ENCODE peak calls at places on chromosomes 1 and 21, in seven cellular contexts. B is nephron progenitor cell, N is kidney, Y is RWPE1, T is foreskin fibroblast, I is colonic mucosa, A is OCI-LY7. Q is an unnamed sample.

GRCh38 chr1:172203135-172203823 is 217.2 kb upstream of the C1orf105 start:
- DNase-seq in B (peak), N (no peak), Y (no peak), T (peak), I (peak), A (no peak), Q (no peak)

GRCh38 chr1:199089393-199090122 is 450.7 kb downstream of the PTPRC start:
- DNase-seq in B (no peak), N (no peak), Y (no peak), T (no peak), I (no peak), A (peak), Q (no peak)

GRCh38 chr1:25001125-25001915 is 71.2 kb upstream of the RUNX3 start:
- DNase-seq in B (no peak), N (no peak), Y (no peak), T (no peak), I (no peak), A (no peak), Q (no peak)

GRCh38 chr1:31434101-31434871 is 21.3 kb downstream of the SERINC2 start:
- DNase-seq in B (no peak), N (no peak), Y (no peak), T (no peak), I (no peak), A (no peak), Q (no peak)

GRCh38 chr1:202733251-202733650 is 23.0 kb upstream of the SYT2 start:
- DNase-seq in B (no peak), N (no peak), Y (no peak), T (no peak), I (no peak), A (no peak), Q (no peak)

GRCh38 chr1:30599721-30600120 is 123.7 kb downstream of the MATN1 start:
- DNase-seq in B (no peak), N (peak), Y (no peak), T (no peak), I (peak), A (no peak), Q (no peak)

GRCh38 chr1:66933887-66934700 is 9.3 kb downstream of the MIER1 start:
- DNase-seq in B (no peak), N (no peak), Y (no peak), T (no peak), I (no peak), A (no peak), Q (no peak)

GRCh38 chr21:46118305-46118870 is 20.5 kb downstream of the COL6A2 start:
- DNase-seq in B (peak), N (peak), Y (no peak), T (no peak), I (no peak), A (no peak), Q (no peak)

GRCh38 chr1:72007312-72007711 is 275.0 kb downstream of the NEGR1 start:
- DNase-seq in B (no peak), N (no peak), Y (no peak), T (peak), I (no peak), A (no peak), Q (no peak)

GRCh38 chr21:25963186-25963585 is 207.4 kb downstream of the APP start:
- DNase-seq in B (no peak), N (no peak), Y (peak), T (no peak), I (peak), A (no peak), Q (peak)

GRCh38 chr1:221174598-221174997 is 295.4 kb downstream of the HLX start:
- DNase-seq in B (no peak), N (no peak), Y (no peak), T (no peak), I (no peak), A (no peak), Q (no peak)

GRCh38 chr21:35488941-35489340 is 439.8 kb upstream of the RUNX1 start:
- DNase-seq in B (no peak), N (no peak), Y (peak), T (no peak), I (no peak), A (no peak), Q (no peak)

GRCh38 chr21:35172231-35172630 is 123.1 kb upstream of the RUNX1 start:
- DNase-seq in B (no peak), N (no peak), Y (no peak), T (no peak), I (no peak), A (peak), Q (no peak)

GRCh38 chr1:179036844-179037465 is 11.3 kb downstream of the FAM20B start:
- DNase-seq in B (no peak), N (no peak), Y (peak), T (no peak), I (no peak), A (no peak), Q (no peak)

GRCh38 chr1:163772266-163772665 is 450.5 kb downstream of the NUF2 start:
- DNase-seq in B (no peak), N (no peak), Y (no peak), T (no peak), I (no peak), A (no peak), Q (no peak)

GRCh38 chr1:3450202-3450863 is 4.1 kb upstream of the ARHGEF16 start:
- DNase-seq in B (no peak), N (no peak), Y (no peak), T (no peak), I (no peak), A (no peak), Q (no peak)

GRCh38 chr1:42736152-42736551 is 3.9 kb downstream of the CLDN19 start:
- DNase-seq in B (no peak), N (no peak), Y (peak), T (no peak), I (peak), A (peak), Q (peak)

GRCh38 chr1:150995896-150996295 is 10.8 kb downstream of the MINDY1 start:
- DNase-seq in B (peak), N (no peak), Y (no peak), T (no peak), I (no peak), A (no peak), Q (peak)

GRCh38 chr1:237031480-237031879 is 10.5 kb upstream of the RYR2 start:
- DNase-seq in B (no peak), N (no peak), Y (no peak), T (no peak), I (no peak), A (no peak), Q (no peak)

GRCh38 chr1:5983361-5984103 is 8.7 kb downstream of the NPHP4 start:
- DNase-seq in B (no peak), N (no peak), Y (peak), T (peak), I (no peak), A (no peak), Q (no peak)

GRCh38 chr21:44085491-44086321 is 21.5 kb upstream of the PWP2 start:
- DNase-seq in B (no peak), N (peak), Y (no peak), T (no peak), I (peak), A (no peak), Q (no peak)

GRCh38 chr1:234578735-234579134 is 31.2 kb downstream of the IRF2BP2 start:
- DNase-seq in B (no peak), N (no peak), Y (no peak), T (no peak), I (no peak), A (no peak), Q (no peak)

GRCh38 chr1:159800177-159800935 is 1.8 kb upstream of the FCRL6 start:
- DNase-seq in B (no peak), N (no peak), Y (no peak), T (no peak), I (no peak), A (no peak), Q (no peak)

GRCh38 chr21:44519346-44520325 is 20.4 kb downstream of the KRTAP10-1 start:
- DNase-seq in B (no peak), N (peak), Y (no peak), T (no peak), I (no peak), A (no peak), Q (no peak)

GRCh38 chr1:205335692-205336091 is 14.1 kb upstream of the NUAK2 start:
- DNase-seq in B (peak), N (peak), Y (peak), T (no peak), I (peak), A (peak), Q (peak)

GRCh38 chr1:27710574-27710973 is 15.2 kb upstream of the FAM76A start:
- DNase-seq in B (no peak), N (no peak), Y (no peak), T (no peak), I (no peak), A (no peak), Q (no peak)

GRCh38 chr1:214107322-214108096 is 119.7 kb downstream of the PROX1 start:
- DNase-seq in B (no peak), N (no peak), Y (no peak), T (no peak), I (peak), A (no peak), Q (no peak)

GRCh38 chr1:240462766-240463410 is 149.1 kb downstream of the GREM2 start:
- DNase-seq in B (no peak), N (no peak), Y (no peak), T (no peak), I (no peak), A (no peak), Q (no peak)

GRCh38 chr1:213507472-213508223 is 456.6 kb downstream of the RPS6KC1 start:
- DNase-seq in B (no peak), N (no peak), Y (no peak), T (no peak), I (no peak), A (no peak), Q (no peak)

GRCh38 chr1:84146375-84147032 is 2.4 kb downstream of the PRKACB start:
- DNase-seq in B (no peak), N (no peak), Y (peak), T (peak), I (no peak), A (no peak), Q (no peak)

GRCh38 chr1:177274687-177275211 is 104.0 kb downstream of the BRINP2 start:
- DNase-seq in B (no peak), N (no peak), Y (no peak), T (peak), I (no peak), A (no peak), Q (peak)

DNA sequence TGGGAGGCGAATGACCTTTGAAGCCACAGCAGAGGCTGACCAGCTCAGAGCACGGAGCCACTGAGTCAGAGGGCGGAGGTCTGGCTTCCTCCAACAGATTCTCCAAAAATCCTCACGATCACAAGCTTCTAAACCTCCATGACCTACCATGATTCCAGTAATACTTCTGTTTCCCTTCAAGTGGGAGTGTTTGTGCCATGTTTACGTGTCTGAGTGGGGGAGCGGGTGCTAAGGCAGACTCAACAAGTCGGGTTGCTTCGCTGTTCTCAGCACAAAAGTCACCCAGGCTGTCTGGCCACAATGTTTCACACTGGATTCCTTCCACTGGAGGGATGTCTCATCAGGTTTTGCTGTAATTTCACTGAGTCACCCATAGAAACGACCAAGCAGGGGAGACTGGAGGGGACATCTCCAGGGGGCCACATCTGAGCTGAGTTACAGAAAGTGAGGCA is 86.2 kb downstream of the SLC66A1 start:
- DNase-seq in B (no peak), N (no peak), Y (peak), T (peak), I (no peak), A (no peak), Q (no peak)
- TF ChIP-seq CTCF in B (no peak), N (no peak), Y (no peak), T (peak), I (no peak), A (no peak), Q (no peak)

GRCh38 chr1:21700094-21700493 is 30.9 kb upstream of the RAP1GAP start:
- DNase-seq in B (no peak), N (no peak), Y (no peak), T (no peak), I (no peak), A (no peak), Q (no peak)
- TF ChIP-seq CTCF in B (no peak), N (no peak), Y (no peak), T (no peak), I (no peak), A (no peak), Q (no peak)

GRCh38 chr1:94888201-94888600 is 38.7 kb downstream of the CNN3 start:
- DNase-seq in B (no peak), N (no peak), Y (no peak), T (no peak), I (no peak), A (no peak), Q (no peak)
- TF ChIP-seq CTCF in B (no peak), N (no peak), Y (no peak), T (no peak), I (no peak), A (no peak), Q (no peak)

GRCh38 chr1:200561856-200562214 is 58.7 kb downstream of the KIF14 start:
- DNase-seq in B (no peak), N (no peak), Y (no peak), T (no peak), I (no peak), A (no peak), Q (no peak)

GRCh38 chr1:200564319-200564718 is 56.2 kb downstream of the KIF14 start:
- DNase-seq in B (no peak), N (no peak), Y (no peak), T (no peak), I (no peak), A (no peak), Q (no peak)

GRCh38 chr1:200556005-200556404 is 64.5 kb downstream of the KIF14 start:
- DNase-seq in B (no peak), N (no peak), Y (no peak), T (peak), I (no peak), A (no peak), Q (no peak)

GRCh38 chr1:200558866-200559459 is 61.6 kb downstream of the KIF14 start:
- DNase-seq in B (no peak), N (no peak), Y (peak), T (peak), I (no peak), A (peak), Q (peak)
- TF ChIP-seq CTCF in B (peak), N (peak), Y (peak), T (peak), I (peak), A (peak), Q (no peak)

GRCh38 chr1:58032621-58033073 is 513.9 kb downstream of the OMA1 start:
- DNase-seq in B (no peak), N (no peak), Y (no peak), T (no peak), I (no peak), A (no peak), Q (no peak)

GRCh38 chr1:58031416-58031815 is 515.1 kb downstream of the OMA1 start:
- DNase-seq in B (no peak), N (no peak), Y (no peak), T (no peak), I (no peak), A (no peak), Q (no peak)

GRCh38 chr1:58033311-58033710 is 513.2 kb downstream of the OMA1 start:
- DNase-seq in B (no peak), N (no peak), Y (no peak), T (no peak), I (no peak), A (no peak), Q (no peak)

DNA sequence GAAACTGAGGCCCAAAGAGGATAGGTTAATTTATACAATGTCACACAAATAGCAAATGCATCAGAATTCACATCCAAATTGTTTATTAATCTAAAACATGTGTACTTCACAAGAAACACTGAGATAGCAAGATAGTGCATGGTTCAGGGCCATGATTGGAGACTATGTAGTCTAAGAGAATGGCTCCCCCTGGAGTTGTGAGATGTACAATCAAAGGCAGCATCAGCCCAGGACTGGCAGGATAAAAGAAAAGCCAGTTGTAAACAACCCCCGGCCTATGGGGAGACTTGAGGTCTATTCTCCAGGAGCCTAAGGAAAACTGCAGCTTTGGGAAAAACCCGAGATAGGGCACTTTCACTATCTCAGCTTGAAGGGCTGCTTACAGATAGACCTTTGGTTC is 511.0 kb downstream of the OMA1 start:
- DNase-seq in B (no peak), N (no peak), Y (peak), T (no peak), I (no peak), A (no peak), Q (no peak)
- TF ChIP-seq CTCF in B (no peak), N (no peak), Y (no peak), T (peak), I (no peak), A (peak), Q (no peak)

DNA sequence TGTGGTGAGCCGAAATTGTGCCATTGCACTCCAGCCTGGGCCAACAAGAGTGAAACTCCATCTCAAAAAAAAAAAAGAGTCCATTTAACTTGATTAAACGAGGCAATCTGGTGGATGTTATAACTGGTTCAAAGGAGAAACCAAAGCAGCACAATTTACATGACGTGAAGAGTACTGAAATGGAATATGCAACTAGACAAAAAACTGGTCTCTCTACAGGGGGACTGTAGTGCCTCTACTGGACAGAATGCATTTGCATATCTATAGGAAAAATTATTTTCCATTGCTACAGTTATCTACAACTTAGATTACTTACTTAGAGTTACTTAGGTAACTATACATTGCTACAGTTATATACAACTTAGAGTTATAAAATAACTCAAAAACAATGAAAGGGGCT is 2.7 kb upstream of the CAPN2 start:
- DNase-seq in B (no peak), N (no peak), Y (no peak), T (no peak), I (no peak), A (no peak), Q (no peak)
- TF ChIP-seq CTCF in B (no peak), N (no peak), Y (no peak), T (peak), I (no peak), A (no peak), Q (no peak)

DNA sequence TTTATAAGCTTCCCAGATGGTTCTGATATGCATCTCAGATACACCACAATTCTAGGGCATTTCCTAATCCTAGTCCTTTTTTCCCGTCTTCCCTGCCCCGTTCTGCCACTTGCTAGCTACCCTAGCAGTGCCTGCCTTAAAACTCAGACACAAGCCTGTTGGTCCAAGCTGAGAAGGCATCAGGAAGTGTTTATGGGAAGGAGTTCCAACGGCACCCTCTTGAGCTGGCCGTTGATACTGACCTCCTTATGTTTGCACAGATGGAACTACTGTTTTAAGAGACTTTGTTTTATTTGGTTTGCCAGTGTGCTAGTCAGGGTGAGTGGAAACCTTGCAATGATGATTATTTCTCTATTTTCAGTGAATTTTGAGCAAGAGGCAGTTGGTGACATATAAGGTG is 67.2 kb downstream of the UCK2 start:
- DNase-seq in B (no peak), N (no peak), Y (no peak), T (peak), I (no peak), A (no peak), Q (no peak)
- TF ChIP-seq CTCF in B (no peak), N (no peak), Y (no peak), T (peak), I (no peak), A (no peak), Q (no peak)

GRCh38 chr1:246647113-246647512 is 77.1 kb upstream of the SCCPDH start:
- DNase-seq in B (peak), N (peak), Y (no peak), T (peak), I (peak), A (no peak), Q (no peak)
- TF ChIP-seq CTCF in B (peak), N (peak), Y (no peak), T (peak), I (peak), A (peak), Q (no peak)

Q was measured in Calu3.